ENCODE peak calls at places on chromosomes 5 and 9, in nine cellular contexts. One of them, this sample, is unnamed.

GRCh38 chr5:142095651-142096330 is 12.8 kb upstream of the NDFIP1 start:
- DNase-seq in NB4: peak; percentile 31
- DNase-seq in fibroblast of mammary gland: no peak
- DNase-seq in AG04450: no peak
- DNase-seq in cardiac muscle cell: no peak
- DNase-seq in lower lobe of right lung: no peak
- DNase-seq in fibroblast of pulmonary artery: no peak
- DNase-seq in astrocyte of the spinal cord: no peak
- DNase-seq in brain microvascular endothelial cell: no peak
- DNase-seq in this sample: no peak

GRCh38 chr9:80382523-80382922 is 810.8 kb downstream of the TLE4 start:
- DNase-seq in NB4: no peak
- DNase-seq in fibroblast of mammary gland: no peak
- DNase-seq in AG04450: no peak
- DNase-seq in cardiac muscle cell: no peak
- DNase-seq in lower lobe of right lung: no peak
- DNase-seq in fibroblast of pulmonary artery: no peak
- DNase-seq in astrocyte of the spinal cord: no peak
- DNase-seq in brain microvascular endothelial cell: peak; percentile 9
- DNase-seq in this sample: no peak

GRCh38 chr9:131838581-131839280 is 98.9 kb upstream of the RAPGEF1 start:
- DNase-seq in NB4: no peak
- DNase-seq in fibroblast of mammary gland: no peak
- DNase-seq in AG04450: no peak
- DNase-seq in cardiac muscle cell: no peak
- DNase-seq in lower lobe of right lung: no peak
- DNase-seq in fibroblast of pulmonary artery: no peak
- DNase-seq in astrocyte of the spinal cord: no peak
- DNase-seq in brain microvascular endothelial cell: no peak
- DNase-seq in this sample: no peak

GRCh38 chr5:56358703-56359428 is 125.7 kb upstream of the ANKRD55 start:
- DNase-seq in NB4: no peak
- DNase-seq in fibroblast of mammary gland: peak; percentile 45
- DNase-seq in AG04450: no peak
- DNase-seq in cardiac muscle cell: peak; percentile 41
- DNase-seq in lower lobe of right lung: no peak
- DNase-seq in fibroblast of pulmonary artery: no peak
- DNase-seq in astrocyte of the spinal cord: peak; percentile 77
- DNase-seq in brain microvascular endothelial cell: peak; percentile 27
- DNase-seq in this sample: peak; percentile 45

GRCh38 chr5:59923465-59923864 is 29.9 kb upstream of the PDE4D start:
- DNase-seq in NB4: no peak
- DNase-seq in fibroblast of mammary gland: peak; percentile 27
- DNase-seq in AG04450: no peak
- DNase-seq in cardiac muscle cell: peak; percentile 65
- DNase-seq in lower lobe of right lung: no peak
- DNase-seq in fibroblast of pulmonary artery: peak; percentile 36
- DNase-seq in astrocyte of the spinal cord: no peak
- DNase-seq in brain microvascular endothelial cell: peak; percentile 20
- DNase-seq in this sample: peak; percentile 23

GRCh38 chr9:8329561-8330283 is 530.1 kb upstream of the DMAC1 start:
- DNase-seq in NB4: no peak
- DNase-seq in fibroblast of mammary gland: no peak
- DNase-seq in AG04450: no peak
- DNase-seq in cardiac muscle cell: no peak
- DNase-seq in lower lobe of right lung: no peak
- DNase-seq in fibroblast of pulmonary artery: no peak
- DNase-seq in astrocyte of the spinal cord: no peak
- DNase-seq in brain microvascular endothelial cell: no peak
- DNase-seq in this sample: no peak

GRCh38 chr5:129991780-129992179 is 87.5 kb downstream of the CHSY3 start:
- DNase-seq in NB4: no peak
- DNase-seq in fibroblast of mammary gland: no peak
- DNase-seq in AG04450: no peak
- DNase-seq in cardiac muscle cell: no peak
- DNase-seq in lower lobe of right lung: no peak
- DNase-seq in fibroblast of pulmonary artery: no peak
- DNase-seq in astrocyte of the spinal cord: no peak
- DNase-seq in brain microvascular endothelial cell: no peak
- DNase-seq in this sample: no peak

GRCh38 chr5:180007582-180007981 is 64.0 kb downstream of the RNF130 start:
- DNase-seq in NB4: peak; percentile 60
- DNase-seq in fibroblast of mammary gland: no peak
- DNase-seq in AG04450: no peak
- DNase-seq in cardiac muscle cell: no peak
- DNase-seq in lower lobe of right lung: no peak
- DNase-seq in fibroblast of pulmonary artery: no peak
- DNase-seq in astrocyte of the spinal cord: peak; percentile 12
- DNase-seq in brain microvascular endothelial cell: no peak
- DNase-seq in this sample: no peak

GRCh38 chr5:67306997-67307580 is 110.5 kb upstream of the CD180 start:
- DNase-seq in NB4: no peak
- DNase-seq in fibroblast of mammary gland: no peak
- DNase-seq in AG04450: no peak
- DNase-seq in cardiac muscle cell: peak; percentile 47
- DNase-seq in lower lobe of right lung: no peak
- DNase-seq in fibroblast of pulmonary artery: no peak
- DNase-seq in astrocyte of the spinal cord: no peak
- DNase-seq in brain microvascular endothelial cell: no peak
- DNase-seq in this sample: peak; percentile 55

GRCh38 chr5:59773286-59773685 is 120.2 kb downstream of the PDE4D start:
- DNase-seq in NB4: no peak
- DNase-seq in fibroblast of mammary gland: no peak
- DNase-seq in AG04450: no peak
- DNase-seq in cardiac muscle cell: no peak
- DNase-seq in lower lobe of right lung: no peak
- DNase-seq in fibroblast of pulmonary artery: no peak
- DNase-seq in astrocyte of the spinal cord: peak; percentile 34
- DNase-seq in brain microvascular endothelial cell: no peak
- DNase-seq in this sample: no peak

GRCh38 chr9:109088221-109088620 is 31.5 kb downstream of the TMEM245 start:
- DNase-seq in NB4: no peak
- DNase-seq in fibroblast of mammary gland: peak; percentile 26
- DNase-seq in AG04450: no peak
- DNase-seq in cardiac muscle cell: no peak
- DNase-seq in lower lobe of right lung: no peak
- DNase-seq in fibroblast of pulmonary artery: peak; percentile 21
- DNase-seq in astrocyte of the spinal cord: no peak
- DNase-seq in brain microvascular endothelial cell: no peak
- DNase-seq in this sample: no peak

GRCh38 chr9:137611623-137612609 is 6.4 kb downstream of the ARRDC1 start:
- DNase-seq in NB4: no peak
- DNase-seq in fibroblast of mammary gland: peak; percentile 81
- DNase-seq in AG04450: peak; percentile 29
- DNase-seq in cardiac muscle cell: peak; percentile 57
- DNase-seq in lower lobe of right lung: peak; percentile 94
- DNase-seq in fibroblast of pulmonary artery: peak; percentile 74
- DNase-seq in astrocyte of the spinal cord: peak; percentile 70
- DNase-seq in brain microvascular endothelial cell: peak; percentile 63
- DNase-seq in this sample: peak; percentile 90

GRCh38 chr5:17819786-17820185 is 185.5 kb downstream of the TAF11L14 start:
- DNase-seq in NB4: no peak
- DNase-seq in fibroblast of mammary gland: no peak
- DNase-seq in AG04450: no peak
- DNase-seq in cardiac muscle cell: no peak
- DNase-seq in lower lobe of right lung: no peak
- DNase-seq in fibroblast of pulmonary artery: peak; percentile 3
- DNase-seq in astrocyte of the spinal cord: peak; percentile 46
- DNase-seq in brain microvascular endothelial cell: peak; percentile 73
- DNase-seq in this sample: no peak

GRCh38 chr5:35804201-35804653 is 52.5 kb upstream of the IL7R start:
- DNase-seq in NB4: no peak
- DNase-seq in fibroblast of mammary gland: no peak
- DNase-seq in AG04450: no peak
- DNase-seq in cardiac muscle cell: no peak
- DNase-seq in lower lobe of right lung: no peak
- DNase-seq in fibroblast of pulmonary artery: no peak
- DNase-seq in astrocyte of the spinal cord: no peak
- DNase-seq in brain microvascular endothelial cell: no peak
- DNase-seq in this sample: no peak

GRCh38 chr5:1291611-1292080 is 3.2 kb downstream of the TERT start:
- DNase-seq in NB4: no peak
- DNase-seq in fibroblast of mammary gland: no peak
- DNase-seq in AG04450: no peak
- DNase-seq in cardiac muscle cell: no peak
- DNase-seq in lower lobe of right lung: no peak
- DNase-seq in fibroblast of pulmonary artery: no peak
- DNase-seq in astrocyte of the spinal cord: no peak
- DNase-seq in brain microvascular endothelial cell: no peak
- DNase-seq in this sample: no peak

GRCh38 chr5:177226882-177227281 is 76.6 kb downstream of the RAB24 start:
- DNase-seq in NB4: no peak
- DNase-seq in fibroblast of mammary gland: no peak
- DNase-seq in AG04450: no peak
- DNase-seq in cardiac muscle cell: no peak
- DNase-seq in lower lobe of right lung: no peak
- DNase-seq in fibroblast of pulmonary artery: no peak
- DNase-seq in astrocyte of the spinal cord: no peak
- DNase-seq in brain microvascular endothelial cell: no peak
- DNase-seq in this sample: no peak

GRCh38 chr5:68214472-68215207 is 916 bp upstream of the PIK3R1 start:
- DNase-seq in NB4: peak; percentile 44
- DNase-seq in fibroblast of mammary gland: no peak
- DNase-seq in AG04450: no peak
- DNase-seq in cardiac muscle cell: peak; percentile 30
- DNase-seq in lower lobe of right lung: no peak
- DNase-seq in fibroblast of pulmonary artery: no peak
- DNase-seq in astrocyte of the spinal cord: peak; percentile 28
- DNase-seq in brain microvascular endothelial cell: no peak
- DNase-seq in this sample: peak; percentile 26

GRCh38 chr5:139847790-139848507 is 52.3 kb downstream of the PSD2 start:
- DNase-seq in NB4: no peak
- DNase-seq in fibroblast of mammary gland: no peak
- DNase-seq in AG04450: no peak
- DNase-seq in cardiac muscle cell: peak; percentile 52
- DNase-seq in lower lobe of right lung: peak; percentile 73
- DNase-seq in fibroblast of pulmonary artery: peak; percentile 6
- DNase-seq in astrocyte of the spinal cord: peak; percentile 8
- DNase-seq in brain microvascular endothelial cell: peak; percentile 25
- DNase-seq in this sample: peak; percentile 9

GRCh38 chr5:107542428-107542827 is 128.3 kb downstream of the EFNA5 start:
- DNase-seq in NB4: no peak
- DNase-seq in fibroblast of mammary gland: peak; percentile 97
- DNase-seq in AG04450: no peak
- DNase-seq in cardiac muscle cell: peak; percentile 95
- DNase-seq in lower lobe of right lung: peak; percentile 73
- DNase-seq in fibroblast of pulmonary artery: peak; percentile 98
- DNase-seq in astrocyte of the spinal cord: peak; percentile 92
- DNase-seq in brain microvascular endothelial cell: peak; percentile 95
- DNase-seq in this sample: peak; percentile 96

GRCh38 chr5:141651728-141652105 is 499 bp upstream of the FCHSD1 start:
- DNase-seq in NB4: no peak
- DNase-seq in fibroblast of mammary gland: no peak
- DNase-seq in AG04450: no peak
- DNase-seq in cardiac muscle cell: no peak
- DNase-seq in lower lobe of right lung: no peak
- DNase-seq in fibroblast of pulmonary artery: no peak
- DNase-seq in astrocyte of the spinal cord: no peak
- DNase-seq in brain microvascular endothelial cell: no peak
- DNase-seq in this sample: no peak

GRCh38 chr9:95516221-95516735 is 493 bp downstream of the PTCH1 start:
- DNase-seq in NB4: peak; percentile 30
- DNase-seq in fibroblast of mammary gland: peak; percentile 19
- DNase-seq in AG04450: no peak
- DNase-seq in cardiac muscle cell: no peak
- DNase-seq in lower lobe of right lung: no peak
- DNase-seq in fibroblast of pulmonary artery: peak; percentile 21
- DNase-seq in astrocyte of the spinal cord: no peak
- DNase-seq in brain microvascular endothelial cell: no peak
- DNase-seq in this sample: no peak

GRCh38 chr5:136424835-136425694 is 59.7 kb upstream of the TRPC7 start:
- DNase-seq in NB4: peak; percentile 70
- DNase-seq in fibroblast of mammary gland: peak; percentile 59
- DNase-seq in AG04450: no peak
- DNase-seq in cardiac muscle cell: peak; percentile 73
- DNase-seq in lower lobe of right lung: peak; percentile 78
- DNase-seq in fibroblast of pulmonary artery: peak; percentile 61
- DNase-seq in astrocyte of the spinal cord: peak; percentile 17
- DNase-seq in brain microvascular endothelial cell: peak; percentile 21
- DNase-seq in this sample: peak; percentile 61
- TF ChIP-seq CTCF in NB4: peak; percentile 86
- TF ChIP-seq CTCF in fibroblast of mammary gland: peak; percentile 83
- TF ChIP-seq CTCF in AG04450: peak; percentile 68
- TF ChIP-seq CTCF in cardiac muscle cell: peak; percentile 82
- TF ChIP-seq CTCF in lower lobe of right lung: peak; percentile 69
- TF ChIP-seq CTCF in fibroblast of pulmonary artery: peak; percentile 82
- TF ChIP-seq CTCF in astrocyte of the spinal cord: peak; percentile 66
- TF ChIP-seq CTCF in brain microvascular endothelial cell: peak; percentile 68
- TF ChIP-seq CTCF in this sample: peak; percentile 82

DNA sequence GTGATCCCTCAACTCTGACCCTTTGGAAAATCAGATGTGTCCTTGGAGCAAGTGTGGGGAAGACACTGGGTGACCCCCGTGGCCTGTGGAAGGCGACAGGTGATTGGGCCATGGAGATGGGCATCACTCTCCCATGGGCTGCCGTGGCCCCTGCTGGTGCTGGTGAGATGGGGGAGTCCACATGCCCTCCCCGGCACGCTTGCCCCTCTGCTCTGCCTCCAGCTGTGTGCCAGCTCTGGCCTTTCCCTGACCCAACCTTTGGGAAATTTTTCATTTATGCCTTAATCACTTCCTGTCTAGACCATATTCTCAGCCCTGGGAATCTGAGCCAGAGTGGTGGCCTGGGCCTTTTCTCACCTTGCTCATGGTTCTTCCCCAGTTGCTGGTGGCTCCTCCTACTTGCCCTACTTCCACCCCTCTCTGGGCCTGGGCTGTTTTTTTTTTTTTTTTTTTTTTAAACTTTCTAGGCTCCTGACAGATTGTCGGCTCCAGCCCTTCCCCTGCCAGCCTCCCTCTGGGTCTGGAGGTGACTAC is 56.6 kb downstream of the RGS3 start:
- DNase-seq in NB4: no peak
- DNase-seq in fibroblast of mammary gland: no peak
- DNase-seq in AG04450: no peak
- DNase-seq in cardiac muscle cell: no peak
- DNase-seq in lower lobe of right lung: no peak
- DNase-seq in fibroblast of pulmonary artery: peak; percentile 31
- DNase-seq in astrocyte of the spinal cord: peak; percentile 41
- DNase-seq in brain microvascular endothelial cell: peak; percentile 73
- DNase-seq in this sample: peak; percentile 69
- H3K4me3 ChIP-seq in NB4: no peak overlapping the region
- H3K4me3 ChIP-seq in fibroblast of mammary gland: no peak overlapping the region
- H3K4me3 ChIP-seq in AG04450: no peak overlapping the region
- H3K4me3 ChIP-seq in cardiac muscle cell: no peak overlapping the region
- H3K4me3 ChIP-seq in lower lobe of right lung: no peak overlapping the region
- H3K4me3 ChIP-seq in fibroblast of pulmonary artery: no peak overlapping the region
- H3K4me3 ChIP-seq in astrocyte of the spinal cord: no peak overlapping the region
- H3K4me3 ChIP-seq in brain microvascular endothelial cell: no peak overlapping the region
- H3K4me3 ChIP-seq in this sample: no peak overlapping the region

GRCh38 chr5:123450641-123451421 is 27.6 kb upstream of the CEP120 start:
- DNase-seq in NB4: no peak
- DNase-seq in fibroblast of mammary gland: no peak
- DNase-seq in AG04450: no peak
- DNase-seq in cardiac muscle cell: peak; percentile 68
- DNase-seq in lower lobe of right lung: no peak
- DNase-seq in fibroblast of pulmonary artery: peak; percentile 67
- DNase-seq in astrocyte of the spinal cord: peak; percentile 3
- DNase-seq in brain microvascular endothelial cell: no peak
- DNase-seq in this sample: peak; percentile 68
- TF ChIP-seq CTCF in NB4: no peak
- TF ChIP-seq CTCF in fibroblast of mammary gland: no peak
- TF ChIP-seq CTCF in AG04450: no peak
- TF ChIP-seq CTCF in cardiac muscle cell: no peak
- TF ChIP-seq CTCF in lower lobe of right lung: no peak
- TF ChIP-seq CTCF in fibroblast of pulmonary artery: no peak
- TF ChIP-seq CTCF in astrocyte of the spinal cord: no peak
- TF ChIP-seq CTCF in brain microvascular endothelial cell: no peak
- TF ChIP-seq CTCF in this sample: no peak

GRCh38 chr5:148809781-148810524 is 16.5 kb upstream of the ADRB2 start:
- DNase-seq in NB4: no peak
- DNase-seq in fibroblast of mammary gland: no peak
- DNase-seq in AG04450: no peak
- DNase-seq in cardiac muscle cell: no peak
- DNase-seq in lower lobe of right lung: no peak
- DNase-seq in fibroblast of pulmonary artery: peak; percentile 20
- DNase-seq in astrocyte of the spinal cord: no peak
- DNase-seq in brain microvascular endothelial cell: no peak
- DNase-seq in this sample: peak; percentile 34
- H3K4me3 ChIP-seq in NB4: no peak overlapping the region
- H3K4me3 ChIP-seq in fibroblast of mammary gland: no peak overlapping the region
- H3K4me3 ChIP-seq in AG04450: no peak overlapping the region
- H3K4me3 ChIP-seq in cardiac muscle cell: no peak overlapping the region
- H3K4me3 ChIP-seq in lower lobe of right lung: peak overlapping the region; percentile 44
- H3K4me3 ChIP-seq in fibroblast of pulmonary artery: no peak overlapping the region
- H3K4me3 ChIP-seq in astrocyte of the spinal cord: no peak overlapping the region
- H3K4me3 ChIP-seq in brain microvascular endothelial cell: no peak overlapping the region
- H3K4me3 ChIP-seq in this sample: no peak overlapping the region